ENCODE peak calls at places on chromosomes 3 and 15, in seven cellular contexts. M is stomach, Q is NCI-H1417 treated with DMSO at 0.1 percent for 48 hours, S is left kidney, J is prostate gland, V is endothelial cell, X is GM03348. D is an unnamed sample.

GRCh38 chr15:99279290-99279689 is 28.0 kb downstream of the LRRC28 start:
- DNase-seq in M (no peak), Q (no peak), S (no peak), J (no peak), V (no peak), X (no peak), D (no peak)

GRCh38 chr15:74399511-74400312 is 32.3 kb upstream of the CYP11A1 start:
- DNase-seq in M (no peak), Q (no peak), S (no peak), J (no peak), V (no peak), X (peak), D (no peak)

GRCh38 chr15:78298983-78299301 is 467 bp downstream of the SKIC8 start:
- DNase-seq in M (no peak), Q (no peak), S (no peak), J (no peak), V (no peak), X (peak), D (no peak)

GRCh38 chr15:70794596-70795310 is 31.4 kb upstream of the UACA start:
- DNase-seq in M (no peak), Q (no peak), S (no peak), J (no peak), V (no peak), X (peak), D (no peak)

GRCh38 chr3:22117751-22118346 is 366.8 kb upstream of the ZNF385D start:
- DNase-seq in M (no peak), Q (no peak), S (peak), J (no peak), V (no peak), X (peak), D (no peak)

GRCh38 chr3:48918388-48919214 is at the start of gene ARIH2:
- DNase-seq in M (peak), Q (no peak), S (peak), J (peak), V (peak), X (peak), D (peak)

GRCh38 chr3:146803746-146804145 is 198.6 kb upstream of the PLSCR5 start:
- DNase-seq in M (no peak), Q (no peak), S (peak), J (no peak), V (no peak), X (peak), D (no peak)

GRCh38 chr3:123634149-123635051 is 49.5 kb upstream of the HACD2 start:
- DNase-seq in M (no peak), Q (no peak), S (peak), J (no peak), V (no peak), X (no peak), D (no peak)

GRCh38 chr15:61037031-61037430 is 192.1 kb downstream of the RORA start:
- DNase-seq in M (no peak), Q (no peak), S (no peak), J (no peak), V (no peak), X (peak), D (no peak)

GRCh38 chr3:128573707-128574162 is 76.9 kb downstream of the RPN1 start:
- DNase-seq in M (no peak), Q (no peak), S (no peak), J (no peak), V (no peak), X (no peak), D (no peak)

GRCh38 chr3:139329364-139329850 is 14.4 kb upstream of the MRPS22 start:
- DNase-seq in M (peak), Q (no peak), S (peak), J (peak), V (peak), X (peak), D (peak)

GRCh38 chr15:97866994-97867393 is 93.5 kb upstream of the ARRDC4 start:
- DNase-seq in M (no peak), Q (peak), S (no peak), J (no peak), V (no peak), X (no peak), D (no peak)

GRCh38 chr3:127233371-127233770 is 40.4 kb downstream of the PRR23E start:
- DNase-seq in M (no peak), Q (no peak), S (peak), J (no peak), V (peak), X (no peak), D (no peak)

GRCh38 chr15:63052128-63052826 is 9.7 kb downstream of the TPM1 start:
- DNase-seq in M (no peak), Q (no peak), S (peak), J (no peak), V (no peak), X (no peak), D (no peak)

GRCh38 chr15:74408815-74409214 is 24.9 kb downstream of the SEMA7A start:
- DNase-seq in M (no peak), Q (no peak), S (no peak), J (no peak), V (no peak), X (no peak), D (no peak)

GRCh38 chr3:10248984-10249748 is 907 bp downstream of the TATDN2 start:
- DNase-seq in M (no peak), Q (no peak), S (peak), J (peak), V (peak), X (peak), D (no peak)

GRCh38 chr3:182738583-182739514 is 54.5 kb upstream of the ATP11B start:
- DNase-seq in M (peak), Q (no peak), S (peak), J (peak), V (no peak), X (no peak), D (no peak)

GRCh38 chr15:61687651-61688050 is 372.6 kb downstream of the VPS13C start:
- DNase-seq in M (no peak), Q (no peak), S (no peak), J (no peak), V (no peak), X (no peak), D (no peak)

GRCh38 chr3:46490338-46491084 is 7.3 kb upstream of the RTP3 start:
- DNase-seq in M (no peak), Q (no peak), S (no peak), J (no peak), V (no peak), X (peak), D (no peak)

GRCh38 chr15:69686626-69687025 is 234.0 kb downstream of the RPLP1 start:
- DNase-seq in M (no peak), Q (no peak), S (no peak), J (no peak), V (no peak), X (no peak), D (no peak)

GRCh38 chr15:20344601-20345400 is 196.8 kb downstream of the GOLGA6L6 start:
- DNase-seq in M (no peak), Q (no peak), S (no peak), J (no peak), V (no peak), X (peak), D (peak)

D was measured in left lobe of liver.